ENCODE peak calls at places on chromosomes 6 and 20, in four cellular contexts. L, I, R and C are unnamed samples.

GRCh38 chr20:20956586-20956985 is 149.6 kb downstream of the LINC00237 start:
- DNase-seq in L (no peak), I (no peak), R (no peak), C (no peak)

GRCh38 chr6:40999498-41000070 is 39.4 kb downstream of the UNC5CL start:
- DNase-seq in L (peak), I (peak), R (peak), C (peak)

GRCh38 chr6:54874349-54875048 is 27.9 kb downstream of the FAM83B start:
- DNase-seq in L (no peak), I (no peak), R (no peak), C (no peak)

GRCh38 chr6:82072771-82073170 is 174.8 kb downstream of the IBTK start:
- DNase-seq in L (no peak), I (no peak), R (no peak), C (no peak)

GRCh38 chr20:10427060-10427692 is 6.8 kb downstream of the MKKS start:
- DNase-seq in L (no peak), I (no peak), R (peak), C (peak)

GRCh38 chr6:52027699-52028098 is 59.7 kb downstream of the PKHD1 start:
- DNase-seq in L (no peak), I (no peak), R (no peak), C (no peak)

GRCh38 chr6:170292778-170293164 is 1.9 kb upstream of the DLL1 start:
- DNase-seq in L (no peak), I (no peak), R (no peak), C (peak)

GRCh38 chr6:161265975-161266374 is 7.9 kb downstream of the AGPAT4 start:
- DNase-seq in L (no peak), I (no peak), R (no peak), C (no peak)

GRCh38 chr6:150212745-150213144 is 69.9 kb downstream of the PPP1R14C start:
- DNase-seq in L (no peak), I (no peak), R (no peak), C (no peak)

GRCh38 chr6:163356324-163356723 is 58.2 kb upstream of the QKI start:
- DNase-seq in L (no peak), I (no peak), R (no peak), C (peak)

GRCh38 chr6:1179571-1180459 is 132.1 kb upstream of the FOXQ1 start:
- DNase-seq in L (no peak), I (no peak), R (no peak), C (no peak)

GRCh38 chr6:112781236-112781635 is 434.1 kb downstream of the RFPL4B start:
- DNase-seq in L (no peak), I (no peak), R (peak), C (no peak)

GRCh38 chr6:113416166-113416565 is 441.0 kb upstream of the MARCKS start:
- DNase-seq in L (no peak), I (no peak), R (no peak), C (no peak)

GRCh38 chr20:3194617-3195280 is 9.7 kb downstream of the DDRGK1 start:
- DNase-seq in L (no peak), I (no peak), R (no peak), C (no peak)

GRCh38 chr20:3192226-3193015 is 12.1 kb downstream of the DDRGK1 start:
- DNase-seq in L (no peak), I (no peak), R (no peak), C (no peak)

GRCh38 chr20:3190681-3191111 is 13.8 kb downstream of the DDRGK1 start:
- DNase-seq in L (no peak), I (no peak), R (no peak), C (no peak)

GRCh38 chr20:3195607-3196230 is 8.8 kb downstream of the DDRGK1 start:
- DNase-seq in L (no peak), I (no peak), R (no peak), C (no peak)

DNA sequence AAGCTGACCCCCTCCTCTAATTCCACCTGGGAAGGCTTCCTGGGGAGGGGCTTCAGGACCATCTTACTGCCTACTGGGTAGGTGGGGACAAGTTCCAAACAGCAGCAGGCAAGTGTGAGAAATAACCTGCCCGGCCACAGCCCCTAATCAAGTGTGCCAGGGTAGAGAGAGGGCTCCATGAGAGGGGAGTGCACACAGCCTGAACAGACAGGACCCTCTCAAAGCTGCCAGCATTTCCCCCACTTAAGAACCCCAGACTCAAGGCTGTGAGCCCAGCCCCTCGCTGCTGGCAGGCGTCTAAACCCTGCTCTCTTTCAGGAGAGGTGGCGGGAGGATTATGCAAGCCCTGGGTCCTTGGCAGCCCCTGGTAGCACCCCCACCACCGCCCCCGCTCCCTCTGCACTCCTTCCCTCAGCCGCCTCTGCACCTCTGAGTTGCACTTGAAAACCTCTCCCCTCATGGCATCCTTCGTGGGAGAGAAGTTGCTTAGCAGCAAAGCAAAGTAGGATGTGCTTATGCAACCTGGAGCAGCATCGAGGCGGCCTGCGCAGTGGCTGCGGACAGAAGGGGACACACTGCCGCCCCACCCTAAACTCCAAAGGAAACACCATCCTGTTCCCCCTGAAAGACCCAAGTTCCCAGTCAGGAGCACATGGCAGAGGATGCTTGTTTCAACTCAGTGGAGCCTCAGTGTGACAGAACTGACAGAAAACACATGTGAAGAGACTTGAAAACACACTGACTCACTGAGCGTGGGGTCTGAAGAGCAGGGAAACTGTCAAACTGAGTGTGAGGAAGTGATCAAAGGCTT is 10.5 kb downstream of the DDRGK1 start:
- DNase-seq in L (no peak), I (no peak), R (no peak), C (no peak)
- TF ChIP-seq TCF12 in L (no peak), I (no peak), R (no peak), C (no peak)

GRCh38 chr6:39707962-39708683 is 17.1 kb downstream of the KIF6 start:
- DNase-seq in L (no peak), I (no peak), R (no peak), C (no peak)
- TF ChIP-seq POLR2AphosphoS5 in L (no peak), I (no peak), R (no peak), C (no peak)

DNA sequence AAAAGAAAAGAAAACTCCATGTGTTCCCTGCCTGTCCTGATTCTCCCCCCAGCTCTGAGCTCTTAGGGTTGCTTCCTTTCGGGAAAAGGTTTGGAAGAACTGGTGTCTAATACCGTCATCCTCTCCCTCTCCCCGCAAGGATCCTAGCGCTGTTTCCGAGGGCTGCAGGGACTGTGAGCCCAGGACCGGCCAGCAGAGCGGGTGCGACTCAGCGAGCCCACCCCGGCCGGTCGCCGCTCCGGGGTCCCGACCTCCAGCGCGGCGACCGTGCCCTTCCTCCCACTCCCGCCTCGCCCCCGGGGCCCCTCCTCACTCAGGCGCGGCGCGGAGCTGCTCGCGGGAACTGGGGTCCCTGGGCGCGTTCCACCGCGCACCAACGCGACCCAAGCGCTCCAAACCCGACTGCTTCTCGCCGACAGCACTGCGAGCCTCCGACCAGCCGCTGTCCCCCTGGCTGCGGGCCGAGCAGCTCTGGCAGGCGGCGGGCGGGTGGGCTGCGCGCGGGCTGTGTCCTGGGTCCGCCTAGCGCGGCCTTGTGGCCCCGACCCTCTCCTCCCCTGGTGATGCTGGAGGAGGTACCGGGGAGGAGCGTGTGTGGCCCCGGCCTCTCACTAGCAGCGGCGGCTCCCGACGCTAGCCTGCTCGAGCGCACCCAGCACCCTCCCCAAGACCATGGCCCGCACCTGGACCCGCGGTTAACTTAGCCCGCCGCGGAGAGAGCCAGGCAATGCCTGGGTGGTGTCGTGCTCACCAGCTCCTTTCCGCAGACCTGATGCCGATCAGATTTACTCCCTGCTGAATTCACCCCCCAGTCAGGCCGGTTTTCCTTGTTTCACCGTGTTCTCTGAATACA is at the start of gene PLA2G7:
- DNase-seq in L (no peak), I (no peak), R (no peak), C (peak)
- TF ChIP-seq TCF12 in L (no peak), I (no peak), R (no peak), C (no peak)

GRCh38 chr6:28136585-28137457 is 4.9 kb upstream of the ZKSCAN8 start:
- DNase-seq in L (peak), I (peak), R (peak), C (peak)
- TF ChIP-seq POLR2AphosphoS5 in L (peak), I (peak), R (peak), C (peak)

GRCh38 chr6:117280922-117281321 is 15.6 kb downstream of the VGLL2 start:
- DNase-seq in L (no peak), I (no peak), R (peak), C (no peak)
- TF ChIP-seq TCF12 in L (no peak), I (no peak), R (no peak), C (no peak)

DNA sequence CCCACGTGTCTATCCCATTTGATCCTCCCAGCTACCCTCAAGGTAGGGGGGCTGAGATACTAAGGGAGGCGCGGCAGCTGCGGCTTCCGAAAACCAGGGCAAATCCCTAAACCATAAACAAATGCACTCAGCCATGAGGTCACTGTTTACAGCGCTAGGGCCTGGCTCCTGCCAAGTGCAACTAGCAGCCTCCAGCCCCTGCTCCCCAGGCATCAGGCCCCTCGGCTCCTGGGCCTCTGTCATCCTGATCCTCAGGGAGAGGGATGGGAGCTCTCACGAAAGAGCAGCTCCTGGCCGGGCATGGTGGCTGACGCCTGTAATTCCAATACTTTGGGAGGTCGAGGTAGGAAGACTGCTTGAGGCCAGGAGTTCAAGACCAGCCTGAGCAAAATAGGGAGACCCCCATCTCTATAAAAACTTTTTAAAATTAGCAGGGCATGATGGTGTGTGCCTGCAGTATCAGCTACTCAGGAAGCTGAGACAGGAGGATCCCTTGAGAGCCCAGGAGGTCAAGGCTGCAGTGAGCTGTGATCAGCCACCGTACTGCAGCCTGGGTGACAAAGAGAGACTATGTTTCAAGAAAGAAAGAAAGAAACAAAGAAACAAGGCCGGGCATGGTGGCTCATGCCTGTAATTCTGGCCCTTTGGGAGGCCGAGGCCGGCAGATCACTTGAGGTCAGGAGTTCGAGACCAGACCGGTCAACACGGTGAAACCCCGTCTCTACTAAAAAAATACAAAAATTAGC is 42.5 kb upstream of the TLDC2 start:
- DNase-seq in L (no peak), I (no peak), R (no peak), C (no peak)
- TF ChIP-seq POLR2AphosphoS5 in L (no peak), I (no peak), R (no peak), C (no peak)